ENCODE peak calls at places on chromosome 17, in five cellular contexts. One of them, this sample, is unnamed.

GRCh38 chr17:19346351-19347255 is 15.9 kb downstream of the B9D1 start:
- DNase-seq in OCI-LY7: peak
- DNase-seq in AG04450: peak
- DNase-seq in psoas muscle: peak
- DNase-seq in fibroblast of the aortic adventitia: peak
- DNase-seq in this sample: no peak

GRCh38 chr17:6924121-6924676 is 71.7 kb upstream of the ALOX12 start:
- DNase-seq in OCI-LY7: no peak
- DNase-seq in AG04450: no peak
- DNase-seq in psoas muscle: no peak
- DNase-seq in fibroblast of the aortic adventitia: peak
- DNase-seq in this sample: peak

GRCh38 chr17:12522743-12523181 is 142.9 kb upstream of the MYOCD start:
- DNase-seq in OCI-LY7: no peak
- DNase-seq in AG04450: no peak
- DNase-seq in psoas muscle: no peak
- DNase-seq in fibroblast of the aortic adventitia: peak
- DNase-seq in this sample: no peak

GRCh38 chr17:35245196-35245486 is 2.3 kb downstream of the SLFN5 start:
- DNase-seq in OCI-LY7: no peak
- DNase-seq in AG04450: peak
- DNase-seq in psoas muscle: no peak
- DNase-seq in fibroblast of the aortic adventitia: peak
- DNase-seq in this sample: no peak

GRCh38 chr17:74235040-74235581 is 21.7 kb downstream of the TTYH2 start:
- DNase-seq in OCI-LY7: no peak
- DNase-seq in AG04450: no peak
- DNase-seq in psoas muscle: no peak
- DNase-seq in fibroblast of the aortic adventitia: peak
- DNase-seq in this sample: no peak

GRCh38 chr17:74042744-74043486 is 160.6 kb upstream of the RPL38 start:
- DNase-seq in OCI-LY7: no peak
- DNase-seq in AG04450: no peak
- DNase-seq in psoas muscle: peak
- DNase-seq in fibroblast of the aortic adventitia: peak
- DNase-seq in this sample: no peak

GRCh38 chr17:37614391-37614790 is 5.2 kb upstream of the SYNRG start:
- DNase-seq in OCI-LY7: no peak
- DNase-seq in AG04450: peak
- DNase-seq in psoas muscle: no peak
- DNase-seq in fibroblast of the aortic adventitia: peak
- DNase-seq in this sample: no peak

GRCh38 chr17:45677770-45678169 is 106.3 kb upstream of the CRHR1 start:
- DNase-seq in OCI-LY7: no peak
- DNase-seq in AG04450: no peak
- DNase-seq in psoas muscle: no peak
- DNase-seq in fibroblast of the aortic adventitia: no peak
- DNase-seq in this sample: no peak

GRCh38 chr17:67139784-67140665 is 95.7 kb downstream of the CACNG1 start:
- DNase-seq in OCI-LY7: no peak
- DNase-seq in AG04450: no peak
- DNase-seq in psoas muscle: no peak
- DNase-seq in fibroblast of the aortic adventitia: peak
- DNase-seq in this sample: no peak

GRCh38 chr17:59353936-59354755 is 22.7 kb downstream of the YPEL2 start:
- DNase-seq in OCI-LY7: no peak
- DNase-seq in AG04450: no peak
- DNase-seq in psoas muscle: no peak
- DNase-seq in fibroblast of the aortic adventitia: no peak
- DNase-seq in this sample: no peak

GRCh38 chr17:38469875-38470274 is 41.6 kb downstream of the ARHGAP23 start:
- DNase-seq in OCI-LY7: no peak
- DNase-seq in AG04450: no peak
- DNase-seq in psoas muscle: peak
- DNase-seq in fibroblast of the aortic adventitia: peak
- DNase-seq in this sample: no peak

GRCh38 chr17:33515974-33516373 is 222.9 kb upstream of the ASIC2 start:
- DNase-seq in OCI-LY7: no peak
- DNase-seq in AG04450: no peak
- DNase-seq in psoas muscle: no peak
- DNase-seq in fibroblast of the aortic adventitia: no peak
- DNase-seq in this sample: no peak

GRCh38 chr17:40177275-40177874 is at the start of gene RAPGEFL1:
- DNase-seq in OCI-LY7: no peak
- DNase-seq in AG04450: no peak
- DNase-seq in psoas muscle: peak
- DNase-seq in fibroblast of the aortic adventitia: peak
- DNase-seq in this sample: peak

GRCh38 chr17:77308768-77309726 is 168.3 kb downstream of the SEC14L1 start:
- DNase-seq in OCI-LY7: no peak
- DNase-seq in AG04450: no peak
- DNase-seq in psoas muscle: no peak
- DNase-seq in fibroblast of the aortic adventitia: peak
- DNase-seq in this sample: no peak

GRCh38 chr17:6830383-6830986 is 1.0 kb downstream of the TEKT1 start:
- DNase-seq in OCI-LY7: no peak
- DNase-seq in AG04450: no peak
- DNase-seq in psoas muscle: no peak
- DNase-seq in fibroblast of the aortic adventitia: no peak
- DNase-seq in this sample: no peak

GRCh38 chr17:3798273-3799180 is 2.5 kb downstream of the ITGAE start:
- DNase-seq in OCI-LY7: no peak
- DNase-seq in AG04450: no peak
- DNase-seq in psoas muscle: no peak
- DNase-seq in fibroblast of the aortic adventitia: no peak
- DNase-seq in this sample: no peak

GRCh38 chr17:76497979-76498885 is 3.0 kb downstream of the RHBDF2 start:
- DNase-seq in OCI-LY7: no peak
- DNase-seq in AG04450: peak
- DNase-seq in psoas muscle: peak
- DNase-seq in fibroblast of the aortic adventitia: peak
- DNase-seq in this sample: no peak

GRCh38 chr17:50660042-50660886 is 25.6 kb downstream of the ABCC3 start:
- DNase-seq in OCI-LY7: no peak
- DNase-seq in AG04450: no peak
- DNase-seq in psoas muscle: no peak
- DNase-seq in fibroblast of the aortic adventitia: peak
- DNase-seq in this sample: no peak

GRCh38 chr17:15334266-15334665 is 7.1 kb downstream of the TEKT3 start:
- DNase-seq in OCI-LY7: no peak
- DNase-seq in AG04450: no peak
- DNase-seq in psoas muscle: no peak
- DNase-seq in fibroblast of the aortic adventitia: no peak
- DNase-seq in this sample: no peak

GRCh38 chr17:76480676-76481075 is 13.3 kb downstream of the AANAT start:
- DNase-seq in OCI-LY7: peak
- DNase-seq in AG04450: no peak
- DNase-seq in psoas muscle: no peak
- DNase-seq in fibroblast of the aortic adventitia: no peak
- DNase-seq in this sample: no peak

GRCh38 chr17:77131919-77132318 is 8.8 kb upstream of the SEC14L1 start:
- DNase-seq in OCI-LY7: no peak
- DNase-seq in AG04450: no peak
- DNase-seq in psoas muscle: no peak
- DNase-seq in fibroblast of the aortic adventitia: peak
- DNase-seq in this sample: no peak

DNA sequence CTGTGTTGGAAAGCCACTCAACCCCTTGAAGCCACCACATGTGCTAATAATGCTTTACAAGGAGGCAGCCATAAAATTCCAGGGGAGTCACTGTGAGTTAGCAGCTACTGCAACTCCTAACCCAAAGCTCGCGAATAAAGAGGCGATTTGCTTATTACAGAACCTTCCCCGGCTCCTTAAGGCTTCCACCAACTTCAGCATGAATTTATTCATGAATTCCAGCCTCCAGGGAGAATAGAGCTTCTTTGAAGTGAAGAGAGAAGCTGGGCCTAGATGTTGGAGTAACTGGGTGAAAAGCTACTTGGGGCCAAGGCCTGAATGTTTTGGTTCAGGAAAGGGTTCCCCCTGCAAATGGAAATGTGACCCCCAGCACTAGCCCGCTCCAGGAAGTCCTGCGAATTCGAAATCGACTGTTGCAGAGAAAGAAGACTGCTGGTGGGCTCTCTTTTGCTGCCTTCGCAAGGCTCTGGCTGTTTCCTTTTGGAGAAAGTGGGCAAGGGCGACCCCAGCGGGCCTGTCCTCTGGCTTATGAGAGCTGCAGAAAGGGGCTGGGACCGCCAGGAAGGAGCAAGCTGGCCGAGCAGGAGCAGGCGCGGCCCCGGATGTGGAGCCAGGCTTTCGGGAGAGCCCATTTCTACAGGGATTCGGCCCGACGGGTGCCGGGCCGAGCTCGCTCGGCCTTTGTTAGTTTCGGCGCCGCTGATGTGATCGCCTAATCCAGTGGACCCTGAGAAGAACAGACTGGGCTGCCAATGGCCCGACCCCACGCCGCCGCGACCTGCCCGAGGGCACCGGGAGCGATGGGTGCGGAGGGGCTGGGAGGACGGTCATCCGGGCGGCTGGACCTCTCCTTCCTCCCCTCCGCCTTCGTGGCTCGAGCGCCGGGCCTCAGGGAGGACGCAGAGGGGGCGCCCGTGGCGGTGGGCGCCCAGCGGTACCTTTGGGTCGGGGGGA is 7.6 kb downstream of the CBX8 start:
- DNase-seq in OCI-LY7: no peak
- DNase-seq in AG04450: no peak
- DNase-seq in psoas muscle: no peak
- DNase-seq in fibroblast of the aortic adventitia: no peak
- DNase-seq in this sample: no peak
- H3K4me3 ChIP-seq in OCI-LY7: no peak
- H3K4me3 ChIP-seq in AG04450: peak
- H3K4me3 ChIP-seq in psoas muscle: no peak
- H3K4me3 ChIP-seq in fibroblast of the aortic adventitia: no peak
- H3K4me3 ChIP-seq in this sample: no peak

GRCh38 chr17:17681744-17682292 is 560 bp downstream of the RAI1 start:
- DNase-seq in OCI-LY7: peak
- DNase-seq in AG04450: no peak
- DNase-seq in psoas muscle: peak
- DNase-seq in fibroblast of the aortic adventitia: no peak
- DNase-seq in this sample: no peak

GRCh38 chr17:17679748-17680147 is 1.5 kb upstream of the RAI1 start:
- DNase-seq in OCI-LY7: no peak
- DNase-seq in AG04450: no peak
- DNase-seq in psoas muscle: no peak
- DNase-seq in fibroblast of the aortic adventitia: no peak
- DNase-seq in this sample: no peak

GRCh38 chr17:17679243-17679642 is 2.0 kb upstream of the RAI1 start:
- DNase-seq in OCI-LY7: no peak
- DNase-seq in AG04450: no peak
- DNase-seq in psoas muscle: no peak
- DNase-seq in fibroblast of the aortic adventitia: no peak
- DNase-seq in this sample: no peak

GRCh38 chr17:17681187-17681743 is at the start of gene RAI1:
- DNase-seq in OCI-LY7: peak
- DNase-seq in AG04450: peak
- DNase-seq in psoas muscle: peak
- DNase-seq in fibroblast of the aortic adventitia: peak
- DNase-seq in this sample: no peak

DNA sequence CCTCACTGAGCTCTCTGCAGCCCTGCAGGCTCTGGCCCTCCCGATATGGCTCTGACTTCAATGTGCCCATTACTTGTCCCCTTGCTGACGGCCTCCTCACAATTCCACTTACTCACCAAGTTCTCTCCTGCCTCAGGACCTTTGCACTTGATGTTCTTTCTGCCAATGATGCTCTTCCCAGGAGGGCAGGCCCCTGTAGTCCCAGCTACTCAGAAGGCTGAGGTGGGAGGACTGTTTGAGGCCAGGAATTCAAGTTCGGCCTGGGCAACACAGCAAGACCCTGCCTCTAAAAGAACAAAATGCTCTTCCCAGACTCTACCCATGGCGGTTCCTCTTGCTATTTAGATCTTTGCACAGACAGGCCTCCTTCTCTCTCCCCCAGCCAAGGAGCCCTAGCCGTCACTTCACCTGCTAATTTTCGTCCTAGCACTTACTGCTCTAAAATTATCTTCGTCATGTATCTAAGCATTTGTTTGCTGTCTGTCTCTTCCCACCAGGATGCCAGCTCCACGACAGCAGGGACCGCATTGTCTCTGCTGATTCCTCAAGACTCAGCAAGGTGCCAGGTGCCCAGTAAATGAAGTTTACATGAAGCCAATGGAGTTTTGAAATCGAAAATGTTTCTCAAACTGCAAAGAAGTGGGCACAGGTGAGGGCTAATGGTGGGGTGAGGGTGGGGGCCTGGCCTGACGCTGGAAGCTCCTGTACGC is 626 bp upstream of the RAI1 start:
- DNase-seq in OCI-LY7: no peak
- DNase-seq in AG04450: no peak
- DNase-seq in psoas muscle: no peak
- DNase-seq in fibroblast of the aortic adventitia: no peak
- DNase-seq in this sample: no peak
- H3K4me3 ChIP-seq in OCI-LY7: peak
- H3K4me3 ChIP-seq in AG04450: peak
- H3K4me3 ChIP-seq in psoas muscle: peak
- H3K4me3 ChIP-seq in fibroblast of the aortic adventitia: peak
- H3K4me3 ChIP-seq in this sample: peak

DNA sequence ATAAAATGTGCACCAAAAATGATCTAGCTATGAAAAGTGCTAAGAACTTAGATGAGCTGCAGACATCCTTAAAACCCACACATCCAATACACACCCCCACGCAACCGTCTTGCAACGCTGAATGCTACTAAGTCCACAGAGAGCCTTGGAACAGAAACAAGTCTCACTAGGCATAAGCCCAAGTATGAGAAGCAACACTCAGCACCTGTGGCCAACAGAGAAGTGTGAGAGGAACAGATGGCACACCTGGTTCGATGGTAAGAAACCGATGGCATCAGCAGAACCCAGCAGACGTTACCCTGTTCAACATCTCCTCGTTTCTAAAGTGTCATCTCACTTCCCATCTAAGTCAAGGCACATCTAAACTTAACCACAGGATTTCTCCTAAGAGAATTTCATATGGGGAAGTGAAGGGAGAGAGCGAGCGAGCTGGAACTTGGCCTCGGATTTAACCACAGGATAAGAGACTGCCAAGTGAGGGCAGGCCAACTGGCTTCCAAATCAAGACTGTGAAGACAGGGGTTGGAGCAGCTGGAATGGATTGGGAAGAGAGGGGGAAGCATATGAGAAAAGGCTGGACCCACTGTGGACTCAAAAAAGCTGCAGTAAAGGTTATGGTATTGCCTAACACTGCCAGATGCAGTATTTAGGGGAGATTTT is 41.0 kb downstream of the NXPH3 start:
- DNase-seq in OCI-LY7: no peak
- DNase-seq in AG04450: no peak
- DNase-seq in psoas muscle: peak
- DNase-seq in fibroblast of the aortic adventitia: peak
- DNase-seq in this sample: no peak
- H3K4me3 ChIP-seq in OCI-LY7: no peak
- H3K4me3 ChIP-seq in AG04450: no peak
- H3K4me3 ChIP-seq in psoas muscle: peak
- H3K4me3 ChIP-seq in fibroblast of the aortic adventitia: peak
- H3K4me3 ChIP-seq in this sample: no peak

DNA sequence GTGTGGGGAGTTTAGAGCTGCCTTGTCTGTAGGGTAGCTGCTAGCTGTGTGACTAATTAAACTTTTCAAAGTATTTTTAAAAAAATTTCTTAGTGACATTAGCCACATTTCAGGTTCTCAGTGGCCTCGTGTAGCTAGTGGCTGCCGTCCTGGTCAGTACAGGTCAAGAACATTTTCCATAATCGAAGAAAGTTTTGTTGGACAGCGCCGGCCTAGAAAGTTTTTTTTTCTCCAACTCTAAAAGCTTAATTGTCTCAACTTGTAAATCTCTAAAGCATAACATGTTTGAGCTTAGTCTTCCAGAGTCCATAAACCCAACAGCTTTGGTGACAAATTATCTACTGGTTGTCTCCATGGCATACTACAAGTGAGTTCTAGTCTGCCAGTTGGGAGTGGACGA is 4.3 kb downstream of the AKAP1 start:
- DNase-seq in OCI-LY7: no peak
- DNase-seq in AG04450: no peak
- DNase-seq in psoas muscle: no peak
- DNase-seq in fibroblast of the aortic adventitia: no peak
- DNase-seq in this sample: no peak
- H3K4me3 ChIP-seq in OCI-LY7: no peak
- H3K4me3 ChIP-seq in AG04450: no peak
- H3K4me3 ChIP-seq in psoas muscle: no peak
- H3K4me3 ChIP-seq in fibroblast of the aortic adventitia: no peak
- H3K4me3 ChIP-seq in this sample: no peak